ENCODE peak calls at places on chromosomes 13 and 19, in nine cellular contexts. W, H, I, P, C, D, L, Q and U are unnamed samples.

GRCh38 chr19:1076951-1077350 is 10.0 kb downstream of the ARHGAP45 start:
- DNase-seq in W (peak), H (no peak), I (peak), P (peak), C (no peak), D (no peak), L (peak), Q (no peak), U (peak)

GRCh38 chr19:47762615-47763308 is 15.7 kb upstream of the SELENOW start:
- DNase-seq in W (peak), H (no peak), I (no peak), P (no peak), C (no peak), D (no peak), L (no peak), Q (no peak), U (peak)

GRCh38 chr13:30000373-30000770 is 150.0 kb upstream of the UBL3 start:
- DNase-seq in W (no peak), H (no peak), I (peak), P (no peak), C (no peak), D (no peak), L (no peak), Q (no peak), U (no peak)

GRCh38 chr13:41589434-41589833 is 132.1 kb downstream of the RGCC start:
- DNase-seq in W (no peak), H (no peak), I (no peak), P (no peak), C (no peak), D (no peak), L (no peak), Q (no peak), U (no peak)

GRCh38 chr19:57830071-57830602 is at the start of gene ZNF587B:
- DNase-seq in W (peak), H (peak), I (peak), P (no peak), C (peak), D (peak), L (no peak), Q (peak), U (peak)

GRCh38 chr19:1673645-1674292 is 21.4 kb upstream of the TCF3 start:
- DNase-seq in W (no peak), H (no peak), I (no peak), P (peak), C (no peak), D (no peak), L (no peak), Q (no peak), U (no peak)

GRCh38 chr13:69423844-69424243 is 683.8 kb upstream of the ATXN8OS start:
- DNase-seq in W (no peak), H (no peak), I (no peak), P (no peak), C (no peak), D (peak), L (no peak), Q (no peak), U (no peak)

GRCh38 chr13:20127563-20128458 is 33.0 kb downstream of the GJA3 start:
- DNase-seq in W (peak), H (peak), I (peak), P (no peak), C (peak), D (peak), L (no peak), Q (no peak), U (peak)

GRCh38 chr19:33301011-33301899 is 1.1 kb downstream of the CEBPA start:
- DNase-seq in W (no peak), H (no peak), I (peak), P (no peak), C (peak), D (peak), L (no peak), Q (no peak), U (peak)

GRCh38 chr13:50512602-50513527 is 330.6 kb downstream of the DLEU7 start:
- DNase-seq in W (peak), H (peak), I (peak), P (no peak), C (peak), D (peak), L (peak), Q (peak), U (peak)

GRCh38 chr13:110130431-110130830 is 176.5 kb downstream of the COL4A1 start:
- DNase-seq in W (no peak), H (no peak), I (no peak), P (no peak), C (no peak), D (no peak), L (no peak), Q (no peak), U (no peak)

GRCh38 chr13:52399037-52399436 is 6.9 kb downstream of the THSD1 start:
- DNase-seq in W (no peak), H (no peak), I (no peak), P (no peak), C (no peak), D (no peak), L (no peak), Q (no peak), U (no peak)

GRCh38 chr19:16830679-16831078 is 1.5 kb downstream of the SIN3B start:
- DNase-seq in W (no peak), H (no peak), I (no peak), P (no peak), C (no peak), D (no peak), L (no peak), Q (no peak), U (no peak)

GRCh38 chr19:32828139-32828538 is 41.4 kb downstream of the SLC7A9 start:
- DNase-seq in W (no peak), H (no peak), I (no peak), P (no peak), C (no peak), D (peak), L (no peak), Q (no peak), U (no peak)

GRCh38 chr19:43690444-43690843 is 20.5 kb upstream of the PLAUR start:
- DNase-seq in W (no peak), H (no peak), I (no peak), P (no peak), C (no peak), D (no peak), L (no peak), Q (no peak), U (no peak)

GRCh38 chr13:104006625-104007061 is 940.4 kb upstream of the SLC10A2 start:
- DNase-seq in W (no peak), H (no peak), I (no peak), P (peak), C (no peak), D (no peak), L (no peak), Q (no peak), U (no peak)

GRCh38 chr19:58229255-58229639 is 533 bp downstream of the ZNF544 start:
- DNase-seq in W (no peak), H (no peak), I (peak), P (no peak), C (peak), D (peak), L (peak), Q (peak), U (no peak)

GRCh38 chr19:35314858-35315470 is 14.0 kb upstream of the CD22 start:
- DNase-seq in W (no peak), H (no peak), I (no peak), P (no peak), C (no peak), D (no peak), L (no peak), Q (no peak), U (no peak)

GRCh38 chr19:1882089-1882785 is 3.1 kb downstream of the ABHD17A start:
- DNase-seq in W (no peak), H (no peak), I (no peak), P (no peak), C (no peak), D (no peak), L (no peak), Q (no peak), U (no peak)

GRCh38 chr19:1355974-1356865 is 27.5 kb upstream of the NDUFS7 start:
- DNase-seq in W (no peak), H (no peak), I (peak), P (no peak), C (no peak), D (no peak), L (no peak), Q (no peak), U (no peak)

GRCh38 chr19:29834991-29835390 is 23.2 kb downstream of the CCNE1 start:
- DNase-seq in W (no peak), H (no peak), I (peak), P (no peak), C (no peak), D (no peak), L (no peak), Q (no peak), U (no peak)

GRCh38 chr13:104011505-104012270 is 945.5 kb upstream of the SLC10A2 start:
- DNase-seq in W (peak), H (no peak), I (no peak), P (no peak), C (peak), D (no peak), L (no peak), Q (no peak), U (no peak)

GRCh38 chr19:19095691-19096090 is 31.9 kb downstream of the SLC25A42 start:
- DNase-seq in W (no peak), H (no peak), I (no peak), P (no peak), C (no peak), D (no peak), L (no peak), Q (no peak), U (no peak)

GRCh38 chr13:101139076-101139475 is 277.2 kb downstream of the NALCN start:
- DNase-seq in W (no peak), H (no peak), I (no peak), P (no peak), C (no peak), D (no peak), L (no peak), Q (peak), U (no peak)

GRCh38 chr13:38787550-38787949 is 100.7 kb downstream of the FREM2 start:
- DNase-seq in W (no peak), H (no peak), I (no peak), P (no peak), C (no peak), D (no peak), L (no peak), Q (no peak), U (no peak)

GRCh38 chr13:113856716-113857065 is 7.2 kb downstream of the GAS6 start:
- DNase-seq in W (no peak), H (peak), I (peak), P (no peak), C (no peak), D (peak), L (no peak), Q (no peak), U (peak)

GRCh38 chr13:89082623-89083022 is 1411.5 kb downstream of the SLITRK5 start:
- DNase-seq in W (no peak), H (no peak), I (no peak), P (no peak), C (no peak), D (no peak), L (no peak), Q (no peak), U (no peak)

GRCh38 chr13:88601949-88602348 is 930.8 kb downstream of the SLITRK5 start:
- DNase-seq in W (no peak), H (no peak), I (no peak), P (no peak), C (no peak), D (no peak), L (no peak), Q (no peak), U (no peak)

GRCh38 chr19:41945135-41945766 is 13.9 kb downstream of the RABAC1 start:
- DNase-seq in W (no peak), H (no peak), I (peak), P (no peak), C (no peak), D (no peak), L (peak), Q (no peak), U (no peak)

GRCh38 chr13:79936368-79937136 is 404.4 kb downstream of the SPRY2 start:
- DNase-seq in W (peak), H (peak), I (no peak), P (no peak), C (no peak), D (no peak), L (no peak), Q (no peak), U (no peak)

GRCh38 chr19:21947775-21948174 is 63.0 kb downstream of the ZNF208 start:
- DNase-seq in W (no peak), H (no peak), I (no peak), P (no peak), C (no peak), D (peak), L (no peak), Q (no peak), U (no peak)

GRCh38 chr13:98370806-98371553 is 193.9 kb upstream of the RNF113B start:
- DNase-seq in W (peak), H (no peak), I (peak), P (no peak), C (no peak), D (no peak), L (no peak), Q (no peak), U (no peak)

GRCh38 chr19:44671400-44671799 is at the start of gene CEACAM19:
- DNase-seq in W (no peak), H (no peak), I (no peak), P (no peak), C (no peak), D (no peak), L (no peak), Q (no peak), U (no peak)

GRCh38 chr19:37932985-37933953 is 26.3 kb downstream of the SIPA1L3 start:
- DNase-seq in W (no peak), H (no peak), I (peak), P (no peak), C (no peak), D (no peak), L (no peak), Q (no peak), U (peak)

GRCh38 chr13:65063753-65064152 is 2166.4 kb downstream of the PCDH9 start:
- DNase-seq in W (no peak), H (no peak), I (no peak), P (peak), C (no peak), D (no peak), L (no peak), Q (no peak), U (no peak)

GRCh38 chr13:108769213-108770070 is 140.0 kb downstream of the MYO16 start:
- DNase-seq in W (no peak), H (no peak), I (no peak), P (no peak), C (no peak), D (no peak), L (no peak), Q (no peak), U (no peak)

GRCh38 chr19:45972081-45972943 is 1.4 kb downstream of the NOVA2 start:
- DNase-seq in W (peak), H (no peak), I (no peak), P (no peak), C (no peak), D (no peak), L (peak), Q (no peak), U (no peak)

GRCh38 chr13:111395511-111396393 is 75.3 kb downstream of the TEX29 start:
- DNase-seq in W (no peak), H (peak), I (no peak), P (no peak), C (no peak), D (no peak), L (no peak), Q (no peak), U (no peak)

GRCh38 chr13:91722267-91722884 is 324.0 kb downstream of the GPC5 start:
- DNase-seq in W (no peak), H (no peak), I (no peak), P (peak), C (no peak), D (no peak), L (no peak), Q (peak), U (no peak)